ENCODE peak calls at places on chromosomes 1 and 21, in six cellular contexts. I is A549, V is cardiac fibroblast, G is IMR-90, Y is Peyer's patch, P is lower lobe of right lung. L is an unnamed sample.

GRCh38 chr1:72530646-72531045 is 248.3 kb upstream of the NEGR1 start:
- DNase-seq in I (no peak), V (peak), G (no peak), Y (no peak), P (no peak), L (peak)

GRCh38 chr1:176517484-176517883 is 54.5 kb downstream of the PAPPA2 start:
- DNase-seq in I (no peak), V (no peak), G (no peak), Y (no peak), P (no peak), L (no peak)

GRCh38 chr1:1164701-1165451 is 8.8 kb upstream of the TTLL10 start:
- DNase-seq in I (peak), V (no peak), G (no peak), Y (no peak), P (no peak), L (no peak)

GRCh38 chr21:14874379-14874778 is 190.4 kb downstream of the NRIP1 start:
- DNase-seq in I (no peak), V (no peak), G (no peak), Y (no peak), P (no peak), L (no peak)

GRCh38 chr1:172347416-172347815 is 73.1 kb upstream of the C1orf105 start:
- DNase-seq in I (no peak), V (no peak), G (no peak), Y (no peak), P (no peak), L (no peak)

GRCh38 chr1:109935451-109935900 is 24.8 kb downstream of the CSF1 start:
- DNase-seq in I (no peak), V (no peak), G (no peak), Y (no peak), P (no peak), L (no peak)

GRCh38 chr1:2044510-2045319 is 5.5 kb upstream of the PRKCZ start:
- DNase-seq in I (peak), V (peak), G (peak), Y (peak), P (peak), L (peak)

GRCh38 chr1:198755715-198756114 is 116.9 kb downstream of the PTPRC start:
- DNase-seq in I (no peak), V (no peak), G (no peak), Y (no peak), P (no peak), L (no peak)

GRCh38 chr1:14017531-14017961 is 317.6 kb downstream of the PRDM2 start:
- DNase-seq in I (no peak), V (no peak), G (no peak), Y (no peak), P (no peak), L (no peak)

GRCh38 chr1:16289959-16290358 is 53.0 kb upstream of the CPLANE2 start:
- DNase-seq in I (no peak), V (no peak), G (no peak), Y (no peak), P (no peak), L (no peak)

GRCh38 chr1:43957407-43958040 is 10.8 kb downstream of the IPO13 start:
- DNase-seq in I (no peak), V (no peak), G (no peak), Y (no peak), P (no peak), L (no peak)

GRCh38 chr21:43884861-43885370 is 19.9 kb downstream of the AGPAT3 start:
- DNase-seq in I (no peak), V (no peak), G (no peak), Y (no peak), P (no peak), L (peak)

GRCh38 chr1:95353185-95353584 is 119.2 kb downstream of the RWDD3 start:
- DNase-seq in I (no peak), V (no peak), G (no peak), Y (no peak), P (no peak), L (no peak)

GRCh38 chr1:186605762-186606350 is 74.4 kb downstream of the PTGS2 start:
- DNase-seq in I (no peak), V (peak), G (peak), Y (no peak), P (peak), L (peak)

GRCh38 chr1:54565113-54565501 is 17.1 kb downstream of the ACOT11 start:
- DNase-seq in I (no peak), V (no peak), G (no peak), Y (no peak), P (no peak), L (no peak)

GRCh38 chr1:63590161-63590560 is 3.0 kb upstream of the PGM1 start:
- DNase-seq in I (no peak), V (peak), G (peak), Y (no peak), P (no peak), L (peak)

GRCh38 chr21:37082375-37082774 is 9.3 kb downstream of the TTC3 start:
- DNase-seq in I (no peak), V (no peak), G (no peak), Y (no peak), P (no peak), L (no peak)

GRCh38 chr1:66374561-66375111 is 159.3 kb upstream of the SGIP1 start:
- DNase-seq in I (no peak), V (peak), G (peak), Y (no peak), P (no peak), L (peak)

GRCh38 chr21:31110430-31110829 is 72.2 kb upstream of the KRTAP19-8 start:
- DNase-seq in I (no peak), V (no peak), G (no peak), Y (no peak), P (no peak), L (no peak)

GRCh38 chr1:10399487-10399917 is 638 bp downstream of the PGD start:
- DNase-seq in I (no peak), V (peak), G (peak), Y (no peak), P (peak), L (peak)

GRCh38 chr1:210726621-210727020 is 397.9 kb downstream of the HHAT start:
- DNase-seq in I (no peak), V (peak), G (peak), Y (no peak), P (no peak), L (peak)

GRCh38 chr1:177937931-177938330 is 31.9 kb downstream of the SEC16B start:
- DNase-seq in I (no peak), V (peak), G (peak), Y (no peak), P (no peak), L (peak)

GRCh38 chr1:12587981-12588620 is 29.9 kb downstream of the DHRS3 start:
- DNase-seq in I (peak), V (peak), G (peak), Y (no peak), P (no peak), L (no peak)

GRCh38 chr1:189681252-189681919 is 796.3 kb downstream of the BRINP3 start:
- DNase-seq in I (no peak), V (no peak), G (no peak), Y (no peak), P (no peak), L (no peak)

GRCh38 chr1:115237507-115237906 is 100.5 kb downstream of the NGF start:
- DNase-seq in I (no peak), V (peak), G (peak), Y (no peak), P (no peak), L (peak)

GRCh38 chr1:155598842-155599331 is 11.1 kb upstream of the MSTO1 start:
- DNase-seq in I (no peak), V (peak), G (peak), Y (no peak), P (no peak), L (peak)

GRCh38 chr1:236516929-236517704 is 6.7 kb upstream of the LGALS8 start:
- DNase-seq in I (peak), V (peak), G (peak), Y (peak), P (no peak), L (no peak)

GRCh38 chr1:201268604-201269151 is 14.6 kb upstream of the PKP1 start:
- DNase-seq in I (peak), V (peak), G (peak), Y (no peak), P (no peak), L (peak)

GRCh38 chr1:93678491-93678890 is 3.1 kb downstream of the BCAR3 start:
- DNase-seq in I (no peak), V (no peak), G (peak), Y (no peak), P (no peak), L (no peak)

GRCh38 chr1:115458426-115459114 is 120.5 kb upstream of the NGF start:
- DNase-seq in I (no peak), V (no peak), G (no peak), Y (no peak), P (no peak), L (no peak)

GRCh38 chr1:20719871-20720620 is 2.2 kb upstream of the KIF17 start:
- DNase-seq in I (no peak), V (no peak), G (no peak), Y (no peak), P (peak), L (no peak)

GRCh38 chr1:6392081-6392879 is 1.3 kb downstream of the ACOT7 start:
- DNase-seq in I (no peak), V (no peak), G (no peak), Y (no peak), P (no peak), L (peak)

GRCh38 chr1:175466556-175466955 is 274.0 kb upstream of the KIAA0040 start:
- DNase-seq in I (no peak), V (no peak), G (no peak), Y (no peak), P (no peak), L (no peak)

GRCh38 chr21:42644223-42645208 is 8.9 kb upstream of the PDE9A start:
- DNase-seq in I (no peak), V (peak), G (peak), Y (no peak), P (peak), L (peak)

GRCh38 chr1:20463502-20463901 is 22.5 kb downstream of the CAMK2N1 start:
- DNase-seq in I (no peak), V (no peak), G (no peak), Y (no peak), P (no peak), L (no peak)

GRCh38 chr1:66281808-66282207 is 252.1 kb upstream of the SGIP1 start:
- DNase-seq in I (no peak), V (no peak), G (no peak), Y (no peak), P (no peak), L (no peak)

DNA sequence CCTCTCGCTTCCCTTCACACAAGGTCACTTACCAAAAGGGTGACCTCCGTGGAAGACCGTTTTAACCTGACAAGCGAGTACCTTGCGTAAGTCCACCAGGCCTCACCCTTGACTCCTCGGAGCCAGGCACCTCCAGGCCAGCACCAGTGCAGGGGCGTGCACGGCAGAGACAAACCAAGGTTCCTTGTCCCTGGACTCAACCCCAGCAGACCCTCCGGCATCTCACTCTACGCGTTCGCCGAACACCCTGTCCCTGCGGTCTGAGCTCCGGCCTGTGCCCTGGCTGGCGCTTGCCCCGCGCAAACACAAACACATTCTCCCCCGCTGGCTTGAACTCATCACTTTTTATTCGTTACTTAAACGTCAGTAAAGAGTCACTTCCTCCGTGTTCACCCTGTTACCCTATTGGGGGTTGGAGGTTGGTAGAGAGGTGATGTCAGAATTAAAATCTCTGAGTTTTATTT is 4.6 kb downstream of the TBX15 start:
- DNase-seq in I (no peak), V (no peak), G (no peak), Y (no peak), P (no peak), L (peak)
- TF ChIP-seq CTCF in I (no peak), V (no peak), G (no peak), Y (no peak), P (no peak), L (no peak)

GRCh38 chr21:16608209-16608830 is 878.5 kb downstream of the USP25 start:
- DNase-seq in I (no peak), V (peak), G (no peak), Y (no peak), P (no peak), L (no peak)
- TF ChIP-seq CTCF in I (peak), V (peak), G (peak), Y (no peak), P (no peak), L (no peak)

GRCh38 chr1:46529031-46529630 is 22.3 kb downstream of the KNCN start:
- DNase-seq in I (no peak), V (no peak), G (no peak), Y (no peak), P (no peak), L (no peak)

GRCh38 chr1:46532498-46533178 is 18.8 kb downstream of the KNCN start:
- DNase-seq in I (peak), V (peak), G (peak), Y (peak), P (peak), L (peak)

GRCh38 chr1:46532095-46532494 is 19.4 kb downstream of the KNCN start:
- DNase-seq in I (no peak), V (no peak), G (no peak), Y (no peak), P (no peak), L (no peak)

GRCh38 chr1:46530311-46530710 is 21.1 kb downstream of the KNCN start:
- DNase-seq in I (no peak), V (no peak), G (no peak), Y (no peak), P (no peak), L (no peak)

GRCh38 chr1:46530791-46531409 is 20.5 kb downstream of the KNCN start:
- DNase-seq in I (no peak), V (no peak), G (no peak), Y (no peak), P (no peak), L (no peak)
- TF ChIP-seq CTCF in I (no peak), V (peak), G (peak), Y (no peak), P (no peak), L (peak)

GRCh38 chr1:36475910-36476604 is 6.7 kb downstream of the CSF3R start:
- DNase-seq in I (no peak), V (no peak), G (no peak), Y (no peak), P (no peak), L (peak)
- TF ChIP-seq CTCF in I (no peak), V (no peak), G (no peak), Y (no peak), P (no peak), L (no peak)

DNA sequence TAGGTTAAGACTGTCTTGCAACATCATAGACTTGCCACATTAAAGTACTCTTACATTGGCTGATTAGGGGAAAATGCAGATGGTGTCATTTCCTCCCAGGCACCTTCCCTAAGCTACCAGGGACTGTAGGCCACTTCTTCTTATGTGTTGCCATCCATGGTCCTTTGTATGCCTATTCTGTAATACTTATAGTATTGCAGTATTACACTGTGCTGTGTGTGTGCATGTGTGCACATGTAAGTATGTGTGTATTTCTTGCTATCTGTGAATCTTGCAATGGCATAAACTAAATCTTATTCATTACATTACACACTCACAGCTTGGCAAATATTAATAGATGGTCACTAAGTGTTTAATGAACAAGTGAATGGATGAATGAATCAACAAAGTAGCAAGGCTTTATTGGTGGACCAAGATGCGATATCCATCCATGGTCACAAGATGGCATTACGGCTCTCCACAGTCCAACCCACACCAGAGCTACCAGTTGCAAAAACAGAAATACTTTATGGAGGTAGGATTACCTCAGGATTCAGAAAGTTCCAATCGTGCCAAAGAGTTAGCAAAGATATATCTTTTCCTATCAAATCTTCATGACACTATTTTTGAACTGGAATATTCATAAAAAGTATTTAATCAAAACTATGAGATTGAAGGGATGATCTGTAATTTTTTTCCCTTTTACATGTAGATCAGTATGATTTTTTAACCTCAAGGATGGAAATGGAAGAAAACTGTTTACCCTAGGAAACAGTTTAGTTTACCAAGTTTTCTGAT is 160.2 kb downstream of the DENND1B start:
- DNase-seq in I (no peak), V (peak), G (peak), Y (no peak), P (no peak), L (peak)
- TF ChIP-seq CTCF in I (peak), V (peak), G (peak), Y (peak), P (peak), L (peak)

GRCh38 chr1:56972971-56973370 is 7.2 kb upstream of the C8B start:
- DNase-seq in I (no peak), V (no peak), G (no peak), Y (no peak), P (no peak), L (peak)

GRCh38 chr1:56978819-56979218 is 13.0 kb upstream of the C8B start:
- DNase-seq in I (no peak), V (no peak), G (no peak), Y (no peak), P (no peak), L (no peak)

GRCh38 chr1:56973898-56974752 is 8.3 kb upstream of the C8B start:
- DNase-seq in I (no peak), V (no peak), G (no peak), Y (no peak), P (no peak), L (peak)

GRCh38 chr1:56975446-56975845 is 9.6 kb upstream of the C8B start:
- DNase-seq in I (no peak), V (no peak), G (no peak), Y (no peak), P (no peak), L (no peak)

GRCh38 chr1:56977910-56978309 is 12.1 kb upstream of the C8B start:
- DNase-seq in I (no peak), V (no peak), G (no peak), Y (no peak), P (no peak), L (no peak)
- TF ChIP-seq CTCF in I (no peak), V (no peak), G (no peak), Y (no peak), P (no peak), L (peak)

GRCh38 chr1:68231627-68232303 is 558 bp downstream of the WLS start:
- DNase-seq in I (peak), V (peak), G (peak), Y (peak), P (peak), L (peak)
- TF ChIP-seq CTCF in I (no peak), V (no peak), G (no peak), Y (no peak), P (no peak), L (no peak)

DNA sequence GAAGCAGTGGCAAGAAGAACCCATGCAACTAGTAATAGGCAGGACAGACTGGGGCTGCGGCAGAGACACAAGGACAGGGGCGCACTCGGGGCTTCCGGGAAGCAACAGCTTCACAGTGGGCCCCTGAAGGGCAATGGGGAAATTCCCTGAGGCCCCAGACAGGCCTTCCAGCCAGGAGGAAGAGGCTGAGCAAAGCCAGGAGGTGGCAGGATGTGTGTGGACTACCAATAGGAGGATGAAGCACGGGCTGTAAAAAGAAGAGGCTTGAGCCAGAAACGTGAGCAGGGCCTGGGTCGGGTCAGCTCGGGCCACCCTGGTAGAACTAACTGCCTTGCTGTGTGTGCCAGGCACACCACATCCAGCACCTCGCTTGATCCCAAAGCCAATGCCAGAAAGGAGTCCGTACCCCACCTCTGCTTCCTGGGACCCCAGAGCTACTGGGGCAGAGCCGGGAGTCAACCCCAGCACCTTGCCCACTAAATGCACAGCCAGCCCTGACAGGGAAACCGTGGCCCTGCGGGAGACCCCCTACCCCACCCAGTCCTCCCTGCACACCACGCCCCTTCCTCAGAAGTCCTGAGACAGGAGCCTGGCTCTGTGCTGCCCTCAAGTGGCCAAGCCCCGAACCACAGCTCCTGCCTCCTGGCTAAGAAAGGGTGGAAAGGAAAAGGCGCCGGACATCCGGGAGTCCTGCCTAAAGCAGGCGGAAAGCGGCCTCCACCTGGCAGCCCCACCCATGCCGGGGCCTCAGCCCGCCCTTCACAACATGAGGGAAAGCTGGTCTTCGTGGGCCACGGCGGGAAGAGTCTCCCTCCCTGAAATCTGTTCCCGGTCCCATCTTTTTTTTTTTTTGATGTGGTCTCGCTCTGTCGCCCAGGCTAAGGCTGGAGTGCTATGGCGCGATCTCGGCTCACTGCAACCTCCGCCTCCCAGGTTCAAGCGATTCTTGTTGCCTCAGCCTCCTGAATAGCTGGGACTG is 33.7 kb downstream of the TTC39A start:
- DNase-seq in I (peak), V (peak), G (peak), Y (peak), P (peak), L (peak)
- TF ChIP-seq CTCF in I (peak), V (peak), G (peak), Y (peak), P (peak), L (peak)

L was measured in foreskin fibroblast.